ENCODE peak calls at places on chromosomes 2 and 18, in nine cellular contexts. C is heart left ventricle, E is OCI-LY7, K is K562, M is tibial artery, H is ovary, X is prostate gland, Z is left ventricle myocardium inferior, D is upper lobe of left lung. B is an unnamed sample. For H3K4me1, the result is how much of the 10 kb centered on the place peaks cover.

GRCh38 chr2:10285578-10286198 is 17.0 kb upstream of the HPCAL1 start:
- DNase-seq in C (peak), E (no peak), K (peak), M (peak), H (no peak), X (peak), Z (peak), D (peak), B (peak)

GRCh38 chr2:36420569-36421164 is 65.1 kb downstream of the CRIM1 start:
- DNase-seq in C (no peak), E (no peak), K (no peak), M (no peak), H (no peak), X (no peak), Z (no peak), D (no peak), B (no peak)

GRCh38 chr18:65081786-65082185 is 669.0 kb upstream of the CDH7 start:
- DNase-seq in C (no peak), E (no peak), K (no peak), M (no peak), H (no peak), X (no peak), Z (no peak), D (no peak), B (no peak)

GRCh38 chr2:231323316-231323715 is 72.2 kb upstream of the B3GNT7 start:
- DNase-seq in C (no peak), E (no peak), K (no peak), M (no peak), H (no peak), X (no peak), Z (no peak), D (no peak), B (no peak)

GRCh38 chr2:47088371-47089082 is 66.6 kb downstream of the STPG4 start:
- DNase-seq in C (peak), E (no peak), K (peak), M (no peak), H (no peak), X (no peak), Z (peak), D (no peak), B (no peak)

GRCh38 chr2:160228141-160228963 is 28.3 kb upstream of the ITGB6 start:
- DNase-seq in C (no peak), E (no peak), K (no peak), M (no peak), H (no peak), X (no peak), Z (no peak), D (no peak), B (no peak)

GRCh38 chr18:39039828-39040227 is 1474.2 kb upstream of the CELF4 start:
- DNase-seq in C (no peak), E (no peak), K (no peak), M (no peak), H (no peak), X (no peak), Z (no peak), D (no peak), B (no peak)

GRCh38 chr2:145617420-145617819 is 1097.5 kb upstream of the ZEB2 start:
- DNase-seq in C (no peak), E (no peak), K (no peak), M (no peak), H (no peak), X (no peak), Z (no peak), D (no peak), B (no peak)

GRCh38 chr2:164784376-164784775 is 57.2 kb downstream of the COBLL1 start:
- DNase-seq in C (no peak), E (no peak), K (no peak), M (no peak), H (no peak), X (no peak), Z (no peak), D (no peak), B (no peak)

GRCh38 chr2:219289195-219289536 is 10.0 kb downstream of the DNAJB2 start:
- DNase-seq in C (peak), E (no peak), K (no peak), M (no peak), H (peak), X (no peak), Z (no peak), D (no peak), B (no peak)

GRCh38 chr2:18799397-18799796 is 210.0 kb upstream of the NT5C1B start:
- DNase-seq in C (no peak), E (no peak), K (no peak), M (no peak), H (no peak), X (no peak), Z (no peak), D (no peak), B (no peak)

GRCh38 chr2:119647440-119648169 is 31.4 kb upstream of the TMEM177 start:
- DNase-seq in C (no peak), E (peak), K (no peak), M (no peak), H (no peak), X (no peak), Z (no peak), D (peak), B (no peak)

GRCh38 chr2:219492575-219492974 is 6.1 kb upstream of the GMPPA start:
- DNase-seq in C (no peak), E (no peak), K (no peak), M (no peak), H (no peak), X (no peak), Z (no peak), D (no peak), B (no peak)

GRCh38 chr2:126392889-126393288 is 263.1 kb upstream of the GYPC start:
- DNase-seq in C (no peak), E (no peak), K (no peak), M (no peak), H (no peak), X (no peak), Z (no peak), D (no peak), B (no peak)

GRCh38 chr18:65924878-65925277 is 174.1 kb downstream of the CDH7 start:
- DNase-seq in C (no peak), E (no peak), K (no peak), M (no peak), H (no peak), X (no peak), Z (no peak), D (no peak), B (no peak)

GRCh38 chr2:39202639-39203369 is 41.0 kb downstream of the CDKL4 start:
- DNase-seq in C (no peak), E (no peak), K (no peak), M (no peak), H (no peak), X (no peak), Z (no peak), D (no peak), B (no peak)

GRCh38 chr2:12715878-12716249 is 872 bp upstream of the TRIB2 start:
- DNase-seq in C (peak), E (peak), K (peak), M (peak), H (peak), X (peak), Z (peak), D (peak), B (peak)

GRCh38 chr2:79453918-79454317 is 58.9 kb upstream of the CTNNA2 start:
- DNase-seq in C (no peak), E (no peak), K (no peak), M (no peak), H (no peak), X (no peak), Z (no peak), D (no peak), B (no peak)

GRCh38 chr2:134163336-134163735 is 90.5 kb upstream of the MGAT5 start:
- DNase-seq in C (no peak), E (no peak), K (no peak), M (no peak), H (no peak), X (no peak), Z (no peak), D (no peak), B (no peak)
- H3K4me1 ChIP-seq in C (under half), E (under half), K (under half), M (under half), H (under half), X (under half), Z (half or more), D (under half), B (under half)

GRCh38 chr2:143218621-143219020 is 89.4 kb downstream of the ARHGAP15 start:
- DNase-seq in C (no peak), E (no peak), K (no peak), M (no peak), H (no peak), X (no peak), Z (no peak), D (no peak), B (no peak)
- H3K4me1 ChIP-seq in C (under half), E (under half), K (under half), M (under half), H (under half), X (under half), Z (under half), D (under half), B (under half)

DNA sequence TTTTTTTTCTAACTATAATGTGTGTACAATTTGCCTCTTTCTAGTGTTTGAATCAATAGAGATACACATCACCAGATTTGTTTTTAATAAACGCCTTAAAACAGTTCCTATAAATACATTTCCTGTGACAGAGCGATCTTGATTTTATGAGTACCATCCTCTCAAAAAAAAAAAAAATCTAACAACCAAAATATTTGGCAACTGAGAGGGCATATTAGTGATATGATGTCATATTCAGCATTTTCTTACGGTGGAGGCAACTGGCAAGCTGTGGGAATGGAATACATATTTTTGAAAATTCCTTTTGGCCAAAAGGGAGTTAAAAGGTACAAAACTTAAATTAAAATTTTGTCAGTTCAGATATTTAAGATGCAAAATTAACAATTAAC is 268.5 kb downstream of the TCF4 start:
- DNase-seq in C (no peak), E (no peak), K (no peak), M (no peak), H (no peak), X (no peak), Z (no peak), D (no peak), B (no peak)
- H3K4me1 ChIP-seq in C (under half), E (half or more), K (under half), M (under half), H (under half), X (under half), Z (half or more), D (under half), B (under half)

DNA sequence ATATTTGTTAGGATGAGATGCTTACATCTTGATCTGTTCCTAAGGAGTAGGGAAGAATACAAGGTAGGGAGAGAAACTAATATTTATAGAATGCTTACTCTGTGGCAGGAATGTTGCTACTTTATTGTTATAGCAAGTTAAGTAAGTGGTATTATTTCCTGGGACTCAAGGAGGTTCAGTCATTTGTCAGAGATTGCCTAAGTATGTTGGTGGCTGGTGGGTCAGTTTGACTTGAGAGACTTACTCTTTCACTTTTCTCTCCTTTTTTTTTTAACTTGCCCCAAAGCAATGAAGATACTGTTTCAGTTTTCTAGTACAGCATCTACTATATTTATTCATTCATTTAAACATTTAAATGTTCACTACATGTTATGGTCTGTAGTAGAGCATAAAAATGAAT is 209.2 kb upstream of the STON1 start:
- DNase-seq in C (no peak), E (no peak), K (no peak), M (no peak), H (no peak), X (no peak), Z (no peak), D (no peak), B (no peak)
- H3K4me1 ChIP-seq in C (under half), E (half or more), K (under half), M (under half), H (under half), X (under half), Z (under half), D (under half), B (under half)

DNA sequence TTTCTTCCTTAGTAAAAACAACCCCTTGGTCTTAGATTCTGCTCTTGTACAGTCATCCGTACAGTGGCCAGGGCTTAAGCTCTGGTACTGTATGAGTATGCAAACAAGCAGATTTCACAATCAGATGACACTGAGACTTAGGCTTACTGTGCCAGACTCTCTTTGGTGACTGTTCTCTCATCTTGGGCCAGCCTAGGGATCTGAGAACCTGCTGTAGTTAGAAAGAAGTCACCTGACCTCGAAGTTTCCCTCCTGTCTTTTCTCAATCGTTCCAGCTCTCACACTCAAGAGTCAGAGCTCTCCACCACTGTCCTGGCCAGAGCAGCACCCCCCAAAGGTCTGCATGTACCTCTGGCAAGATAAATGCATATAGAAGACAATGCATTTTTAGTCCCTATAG is 63.2 kb downstream of the ZEB2 start:
- DNase-seq in C (no peak), E (no peak), K (no peak), M (peak), H (no peak), X (no peak), Z (no peak), D (peak), B (peak)
- H3K4me1 ChIP-seq in C (under half), E (under half), K (half or more), M (half or more), H (under half), X (under half), Z (half or more), D (half or more), B (half or more)

GRCh38 chr2:222671259-222672067 is at the start of gene MOGAT1:
- DNase-seq in C (peak), E (no peak), K (no peak), M (no peak), H (peak), X (no peak), Z (peak), D (peak), B (no peak)
- H3K4me1 ChIP-seq in C (under half), E (under half), K (under half), M (under half), H (under half), X (under half), Z (under half), D (under half), B (under half)

DNA sequence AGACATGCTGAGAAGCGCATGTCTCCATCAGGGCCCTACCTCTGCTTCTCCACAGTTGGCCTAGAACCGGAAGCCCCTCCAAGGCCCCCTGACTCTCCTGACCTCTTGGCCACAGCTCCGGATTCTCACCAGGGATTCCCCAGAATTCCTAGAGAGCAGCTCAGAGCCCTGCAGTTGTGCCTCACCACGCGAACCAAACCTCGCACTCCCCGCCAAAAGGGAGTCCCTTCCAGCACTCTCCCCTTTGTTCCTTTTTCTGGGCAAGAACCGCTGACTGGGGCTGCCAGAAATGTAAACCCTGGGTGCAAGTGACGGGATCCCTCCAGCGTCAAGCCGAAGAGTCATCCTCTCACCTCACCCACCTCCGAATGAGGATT is 36.7 kb downstream of the AFF3 start:
- DNase-seq in C (no peak), E (no peak), K (no peak), M (no peak), H (peak), X (no peak), Z (no peak), D (no peak), B (no peak)
- H3K4me1 ChIP-seq in C (under half), E (under half), K (under half), M (under half), H (under half), X (under half), Z (under half), D (under half), B (under half)

DNA sequence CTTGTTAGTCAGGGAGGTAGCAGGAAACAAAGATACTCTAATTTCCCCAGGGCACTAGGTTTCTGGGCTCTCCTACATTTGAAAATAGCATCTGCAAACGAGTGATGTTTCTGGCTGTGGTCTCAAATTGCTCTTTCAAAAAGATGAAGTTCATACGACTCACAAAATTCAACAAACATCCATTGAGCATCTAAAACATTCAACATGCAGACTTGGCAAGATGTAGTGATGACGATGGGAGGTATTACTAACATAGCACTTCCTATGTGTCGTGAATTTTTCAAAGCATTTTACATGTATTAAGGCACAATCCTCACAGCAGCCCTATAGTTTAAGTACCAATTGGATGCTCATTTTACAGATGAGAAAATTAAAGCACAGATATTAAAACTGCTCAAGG is 5.2 kb downstream of the CCBE1 start:
- DNase-seq in C (no peak), E (no peak), K (no peak), M (no peak), H (no peak), X (no peak), Z (no peak), D (no peak), B (no peak)
- H3K4me1 ChIP-seq in C (under half), E (under half), K (under half), M (under half), H (under half), X (under half), Z (under half), D (under half), B (under half)

GRCh38 chr2:233361298-233361697 is 7.0 kb downstream of the DGKD start:
- DNase-seq in C (no peak), E (no peak), K (no peak), M (no peak), H (no peak), X (no peak), Z (no peak), D (no peak), B (no peak)

GRCh38 chr2:233359823-233360222 is 5.5 kb downstream of the DGKD start:
- DNase-seq in C (no peak), E (no peak), K (no peak), M (no peak), H (no peak), X (no peak), Z (no peak), D (no peak), B (no peak)

GRCh38 chr2:233362742-233363141 is 8.4 kb downstream of the DGKD start:
- DNase-seq in C (no peak), E (no peak), K (no peak), M (no peak), H (no peak), X (no peak), Z (no peak), D (no peak), B (no peak)

GRCh38 chr2:233358864-233359386 is 4.6 kb downstream of the DGKD start:
- DNase-seq in C (no peak), E (no peak), K (no peak), M (no peak), H (no peak), X (no peak), Z (no peak), D (no peak), B (no peak)

DNA sequence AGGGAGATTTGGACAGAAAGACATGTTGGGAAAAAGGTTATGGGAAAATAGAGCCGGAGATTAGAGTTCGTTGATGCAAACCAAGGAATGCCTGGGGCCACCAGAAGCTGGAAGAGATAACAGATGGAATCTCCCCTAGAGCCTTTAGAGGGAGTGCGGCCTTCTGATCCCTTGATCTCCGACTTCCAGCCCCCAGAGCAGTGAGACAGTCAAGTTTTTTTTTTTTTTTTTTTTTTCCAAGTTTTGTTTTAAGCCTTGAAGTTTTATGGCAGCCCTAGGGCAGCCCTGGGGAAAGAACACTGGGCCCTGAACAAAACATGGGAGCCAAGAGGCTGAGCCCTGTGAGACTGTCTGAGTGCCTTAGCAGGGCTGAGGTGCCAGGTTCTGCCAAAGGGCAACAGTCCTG is 6.5 kb downstream of the DGKD start:
- DNase-seq in C (no peak), E (no peak), K (no peak), M (no peak), H (no peak), X (no peak), Z (no peak), D (no peak), B (no peak)
- H3K4me1 ChIP-seq in C (under half), E (half or more), K (under half), M (under half), H (under half), X (under half), Z (half or more), D (under half), B (under half)

GRCh38 chr2:240452471-240453256 is 17.2 kb downstream of the GPC1 start:
- DNase-seq in C (peak), E (no peak), K (peak), M (no peak), H (peak), X (peak), Z (peak), D (peak), B (no peak)
- H3K4me1 ChIP-seq in C (under half), E (under half), K (under half), M (under half), H (under half), X (under half), Z (half or more), D (under half), B (half or more)

B was measured in right atrium auricular region.